ENCODE peak calls at places on chromosomes 3 and 15, in five cellular contexts. One of them, this sample, is unnamed.

GRCh38 chr15:48963524-48964113 is at the start of gene SHC4:
- DNase-seq in IMR-90: peak; percentile 86
- DNase-seq in mesendoderm: peak; percentile 85
- DNase-seq in neuronal stem cell: peak; percentile 50
- DNase-seq in H9: peak; percentile 78
- DNase-seq in this sample: peak; percentile 88

GRCh38 chr3:168512802-168513201 is 417.1 kb upstream of the GOLIM4 start:
- DNase-seq in neuronal stem cell: no peak
- DNase-seq in mesendoderm: peak; percentile 7
- DNase-seq in H9: no peak
- DNase-seq in IMR-90: no peak
- DNase-seq in this sample: no peak

GRCh38 chr3:66622756-66623452 is 122.1 kb upstream of the LRIG1 start:
- DNase-seq in H9: no peak
- DNase-seq in neuronal stem cell: no peak
- DNase-seq in IMR-90: no peak
- DNase-seq in mesendoderm: no peak
- DNase-seq in this sample: no peak

GRCh38 chr3:115788921-115789470 is 165.7 kb downstream of the GAP43 start:
- DNase-seq in IMR-90: peak; percentile 92
- DNase-seq in H9: no peak
- DNase-seq in neuronal stem cell: no peak
- DNase-seq in mesendoderm: no peak
- DNase-seq in this sample: peak; percentile 67

GRCh38 chr3:19146685-19147650 is 1.3 kb upstream of the KCNH8 start:
- DNase-seq in neuronal stem cell: peak; percentile 86
- DNase-seq in IMR-90: peak; percentile 20
- DNase-seq in H9: peak; percentile 97
- DNase-seq in mesendoderm: peak; percentile 95
- DNase-seq in this sample: peak; percentile 40

GRCh38 chr3:161254861-161255260 is 33.8 kb downstream of the NMD3 start:
- DNase-seq in IMR-90: no peak
- DNase-seq in H9: no peak
- DNase-seq in mesendoderm: no peak
- DNase-seq in neuronal stem cell: no peak
- DNase-seq in this sample: no peak

GRCh38 chr3:169764164-169764452 is 752 bp downstream of the TERC start:
- DNase-seq in neuronal stem cell: no peak
- DNase-seq in IMR-90: peak; percentile 29
- DNase-seq in mesendoderm: no peak
- DNase-seq in H9: no peak
- DNase-seq in this sample: no peak

GRCh38 chr3:30059240-30059639 is 547.2 kb upstream of the TGFBR2 start:
- DNase-seq in H9: peak; percentile 39
- DNase-seq in IMR-90: no peak
- DNase-seq in neuronal stem cell: no peak
- DNase-seq in mesendoderm: peak; percentile 81
- DNase-seq in this sample: no peak

GRCh38 chr3:30112904-30113484 is 493.4 kb upstream of the TGFBR2 start:
- DNase-seq in H9: no peak
- DNase-seq in neuronal stem cell: peak; percentile 5
- DNase-seq in IMR-90: peak; percentile 59
- DNase-seq in mesendoderm: peak; percentile 52
- DNase-seq in this sample: peak; percentile 58

GRCh38 chr3:5194341-5194740 is 6.8 kb downstream of the EDEM1 start:
- DNase-seq in mesendoderm: no peak
- DNase-seq in neuronal stem cell: no peak
- DNase-seq in IMR-90: no peak
- DNase-seq in H9: no peak
- DNase-seq in this sample: peak; percentile 32

GRCh38 chr15:48806151-48806550 is 4.7 kb downstream of the CEP152 start:
- DNase-seq in neuronal stem cell: no peak
- DNase-seq in IMR-90: peak; percentile 15
- DNase-seq in mesendoderm: peak; percentile 63
- DNase-seq in H9: peak; percentile 35
- DNase-seq in this sample: peak; percentile 57

GRCh38 chr15:44545934-44546802 is 9.2 kb downstream of the EIF3J start:
- DNase-seq in IMR-90: peak; percentile 52
- DNase-seq in H9: no peak
- DNase-seq in mesendoderm: peak; percentile 33
- DNase-seq in neuronal stem cell: no peak
- DNase-seq in this sample: peak; percentile 71

GRCh38 chr3:179768080-179768479 is 115.2 kb downstream of the USP13 start:
- DNase-seq in IMR-90: peak; percentile 70
- DNase-seq in mesendoderm: peak; percentile 80
- DNase-seq in H9: peak; percentile 50
- DNase-seq in neuronal stem cell: peak; percentile 37
- DNase-seq in this sample: peak; percentile 65

GRCh38 chr3:115351193-115351592 is 204.1 kb upstream of the ZBTB20 start:
- DNase-seq in H9: no peak
- DNase-seq in neuronal stem cell: no peak
- DNase-seq in IMR-90: no peak
- DNase-seq in mesendoderm: peak; percentile 59
- DNase-seq in this sample: no peak

GRCh38 chr3:31704651-31705179 is 172.0 kb downstream of the STT3B start:
- DNase-seq in IMR-90: peak; percentile 92
- DNase-seq in H9: no peak
- DNase-seq in mesendoderm: no peak
- DNase-seq in neuronal stem cell: no peak
- DNase-seq in this sample: peak; percentile 75

GRCh38 chr15:56901931-56902330 is 16.5 kb upstream of the TCF12 start:
- DNase-seq in H9: no peak
- DNase-seq in neuronal stem cell: no peak
- DNase-seq in IMR-90: no peak
- DNase-seq in mesendoderm: no peak
- DNase-seq in this sample: no peak

GRCh38 chr3:36648241-36649034 is 115.9 kb downstream of the DCLK3 start:
- DNase-seq in mesendoderm: no peak
- DNase-seq in H9: no peak
- DNase-seq in neuronal stem cell: no peak
- DNase-seq in IMR-90: peak; percentile 86
- DNase-seq in this sample: peak; percentile 56

GRCh38 chr3:40827942-40828688 is 303.4 kb downstream of the ZNF621 start:
- DNase-seq in H9: no peak
- DNase-seq in IMR-90: no peak
- DNase-seq in neuronal stem cell: no peak
- DNase-seq in mesendoderm: no peak
- DNase-seq in this sample: peak; percentile 60

GRCh38 chr3:127669541-127670228 is 3.1 kb upstream of the ABTB1 start:
- DNase-seq in H9: no peak
- DNase-seq in IMR-90: no peak
- DNase-seq in mesendoderm: no peak
- DNase-seq in neuronal stem cell: no peak
- DNase-seq in this sample: no peak

GRCh38 chr15:89860446-89860845 is 33.3 kb downstream of the AP3S2 start:
- DNase-seq in IMR-90: no peak
- DNase-seq in neuronal stem cell: no peak
- DNase-seq in H9: no peak
- DNase-seq in mesendoderm: no peak
- DNase-seq in this sample: no peak

GRCh38 chr15:77543159-77543882 is 89.4 kb downstream of the LINGO1 start:
- DNase-seq in H9: peak; percentile 91
- DNase-seq in neuronal stem cell: peak; percentile 84
- DNase-seq in mesendoderm: peak; percentile 91
- DNase-seq in IMR-90: peak; percentile 78
- DNase-seq in this sample: peak; percentile 85

GRCh38 chr15:41917767-41918430 is 24.0 kb upstream of the SPTBN5 start:
- DNase-seq in mesendoderm: no peak
- DNase-seq in neuronal stem cell: no peak
- DNase-seq in H9: no peak
- DNase-seq in IMR-90: peak; percentile 84
- DNase-seq in this sample: peak; percentile 85

GRCh38 chr3:123597561-123597960 is 12.7 kb upstream of the HACD2 start:
- DNase-seq in IMR-90: no peak
- DNase-seq in neuronal stem cell: no peak
- DNase-seq in mesendoderm: no peak
- DNase-seq in H9: no peak
- DNase-seq in this sample: no peak

GRCh38 chr3:18593231-18593630 is 168.1 kb upstream of the SATB1 start:
- DNase-seq in H9: no peak
- DNase-seq in mesendoderm: no peak
- DNase-seq in neuronal stem cell: no peak
- DNase-seq in IMR-90: no peak
- DNase-seq in this sample: no peak

GRCh38 chr15:26888761-26889160 is 21.9 kb downstream of the GABRA5 start:
- DNase-seq in H9: no peak
- DNase-seq in mesendoderm: no peak
- DNase-seq in neuronal stem cell: no peak
- DNase-seq in IMR-90: no peak
- DNase-seq in this sample: no peak

GRCh38 chr15:83871808-83872559 is 218.1 kb downstream of the ADAMTSL3 start:
- DNase-seq in mesendoderm: peak; percentile 18
- DNase-seq in neuronal stem cell: no peak
- DNase-seq in H9: no peak
- DNase-seq in IMR-90: peak; percentile 86
- DNase-seq in this sample: peak; percentile 56

GRCh38 chr3:123877965-123878364 is 6.2 kb downstream of the MYLK start:
- DNase-seq in H9: no peak
- DNase-seq in neuronal stem cell: no peak
- DNase-seq in IMR-90: no peak
- DNase-seq in mesendoderm: no peak
- DNase-seq in this sample: no peak

GRCh38 chr15:75198560-75199346 is 2.9 kb upstream of the C15orf39 start:
- DNase-seq in mesendoderm: peak; percentile 61
- DNase-seq in H9: peak; percentile 80
- DNase-seq in IMR-90: peak; percentile 49
- DNase-seq in neuronal stem cell: no peak
- DNase-seq in this sample: peak; percentile 55

GRCh38 chr15:89904519-89904918 is 8.2 kb downstream of the ARPIN start:
- DNase-seq in mesendoderm: no peak
- DNase-seq in neuronal stem cell: no peak
- DNase-seq in IMR-90: no peak
- DNase-seq in H9: no peak
- DNase-seq in this sample: no peak

GRCh38 chr3:5198313-5198677 is 10.8 kb downstream of the EDEM1 start:
- DNase-seq in mesendoderm: peak; percentile 74
- DNase-seq in neuronal stem cell: no peak
- DNase-seq in IMR-90: no peak
- DNase-seq in H9: no peak
- DNase-seq in this sample: no peak

GRCh38 chr15:73856458-73857192 is 16.7 kb upstream of the TBC1D21 start:
- DNase-seq in mesendoderm: no peak
- DNase-seq in neuronal stem cell: no peak
- DNase-seq in H9: peak; percentile 31
- DNase-seq in IMR-90: no peak
- DNase-seq in this sample: no peak

GRCh38 chr15:55266547-55266946 is 23.1 kb downstream of the RAB27A start:
- DNase-seq in H9: no peak
- DNase-seq in IMR-90: no peak
- DNase-seq in neuronal stem cell: no peak
- DNase-seq in mesendoderm: no peak
- DNase-seq in this sample: no peak

GRCh38 chr3:146342971-146343370 is 92.1 kb upstream of the PLSCR4 start:
- DNase-seq in H9: no peak
- DNase-seq in IMR-90: peak; percentile 54
- DNase-seq in neuronal stem cell: no peak
- DNase-seq in mesendoderm: no peak
- DNase-seq in this sample: peak; percentile 5

GRCh38 chr3:146350852-146351251 is 99.9 kb upstream of the PLSCR4 start:
- DNase-seq in mesendoderm: no peak
- DNase-seq in neuronal stem cell: no peak
- DNase-seq in IMR-90: no peak
- DNase-seq in H9: no peak
- DNase-seq in this sample: no peak

DNA sequence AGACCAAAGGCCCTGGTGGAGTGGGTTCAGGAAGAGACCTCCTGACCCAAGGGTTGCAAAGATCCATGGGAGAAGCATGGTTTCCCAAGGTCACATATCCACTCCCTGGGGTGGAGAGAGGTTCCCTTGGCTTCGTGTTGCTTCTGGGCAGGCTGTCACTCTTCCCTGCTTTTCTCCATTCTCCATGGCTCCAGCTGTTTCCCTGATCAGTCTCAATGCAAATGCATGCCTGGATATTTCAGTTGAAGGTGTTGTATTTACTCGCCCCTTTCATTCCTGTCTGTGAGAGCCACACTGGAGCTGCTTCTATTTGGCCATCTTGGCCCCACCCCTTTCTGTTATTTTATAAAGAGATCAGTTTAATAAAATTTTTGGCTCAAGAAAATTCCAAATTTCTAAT is 95.0 kb upstream of the PLSCR4 start:
- DNase-seq in IMR-90: no peak
- DNase-seq in mesendoderm: peak; percentile 64
- DNase-seq in H9: no peak
- DNase-seq in neuronal stem cell: no peak
- DNase-seq in this sample: no peak
- H2BK5ac ChIP-seq in IMR-90: no peak overlapping the region
- H2BK5ac ChIP-seq in mesendoderm: peak overlapping the region; percentile 100
- H2BK5ac ChIP-seq in H9: no peak overlapping the region
- H2BK5ac ChIP-seq in neuronal stem cell: no peak overlapping the region
- H2BK5ac ChIP-seq in this sample: no peak overlapping the region

GRCh38 chr3:111608378-111608777 is 13.2 kb upstream of the ZBED2 start:
- DNase-seq in H9: no peak
- DNase-seq in IMR-90: no peak
- DNase-seq in mesendoderm: no peak
- DNase-seq in neuronal stem cell: no peak
- DNase-seq in this sample: no peak
- H2BK5ac ChIP-seq in H9: no peak overlapping the region
- H2BK5ac ChIP-seq in IMR-90: peak overlapping the region; percentile 77
- H2BK5ac ChIP-seq in mesendoderm: no peak overlapping the region
- H2BK5ac ChIP-seq in neuronal stem cell: no peak overlapping the region
- H2BK5ac ChIP-seq in this sample: no peak overlapping the region

GRCh38 chr3:194276768-194277546 is 74.2 kb downstream of the CPN2 start:
- DNase-seq in neuronal stem cell: no peak
- DNase-seq in mesendoderm: no peak
- DNase-seq in H9: peak; percentile 48
- DNase-seq in IMR-90: peak; percentile 52
- DNase-seq in this sample: no peak
- H2BK5ac ChIP-seq in neuronal stem cell: no peak overlapping the region
- H2BK5ac ChIP-seq in mesendoderm: no peak overlapping the region
- H2BK5ac ChIP-seq in H9: no peak overlapping the region
- H2BK5ac ChIP-seq in IMR-90: no peak overlapping the region
- H2BK5ac ChIP-seq in this sample: no peak overlapping the region

DNA sequence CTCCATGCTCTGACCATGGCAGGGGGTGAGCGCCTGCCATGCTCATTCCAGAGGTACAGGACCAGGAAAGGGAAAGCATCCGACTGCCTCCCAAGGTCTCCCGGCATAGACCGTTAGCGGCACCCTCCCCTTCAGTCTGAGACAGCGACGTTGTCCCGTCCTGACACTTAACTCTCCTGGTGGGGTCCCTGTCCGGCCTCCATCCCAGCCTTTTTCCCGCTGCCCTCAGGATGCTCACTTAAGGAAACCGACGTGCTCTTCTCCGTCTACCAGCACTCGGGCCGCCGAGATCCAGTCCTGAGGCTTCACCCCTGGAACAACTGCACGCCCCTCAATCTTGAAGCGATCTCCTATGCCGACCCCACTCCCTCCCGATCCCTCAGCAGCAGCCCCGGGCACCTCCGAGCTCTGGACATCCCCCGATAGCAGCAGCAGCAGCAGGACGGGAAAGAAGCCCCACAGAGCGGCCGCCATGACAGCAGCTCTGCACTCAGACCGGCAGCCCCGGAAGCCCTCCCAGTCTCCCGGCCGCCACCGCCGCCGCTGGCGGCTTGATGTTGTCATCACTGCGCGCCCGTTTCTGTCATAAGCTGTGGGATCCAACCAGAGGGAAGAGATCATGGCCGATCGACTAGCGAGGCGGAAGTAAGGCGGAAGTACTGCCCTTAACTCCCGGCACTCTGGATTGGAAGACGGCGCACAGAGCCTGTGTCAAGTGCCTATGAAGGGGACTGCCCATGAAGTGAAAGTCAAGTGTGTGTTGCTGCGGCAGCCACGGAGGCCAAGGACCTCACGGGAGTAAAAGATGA is at the start of the genes EMC7 and PGBD4:
- DNase-seq in mesendoderm: peak; percentile 99
- DNase-seq in neuronal stem cell: peak; percentile 96
- DNase-seq in H9: peak; percentile 99
- DNase-seq in IMR-90: peak; percentile 100
- DNase-seq in this sample: peak; percentile 100
- H2BK5ac ChIP-seq in mesendoderm: no peak within 1 kb of the TSS
- H2BK5ac ChIP-seq in neuronal stem cell: peak within 1 kb of the TSS; percentile 57
- H2BK5ac ChIP-seq in H9: no peak within 1 kb of the TSS
- H2BK5ac ChIP-seq in IMR-90: peak within 1 kb of the TSS; percentile 69
- H2BK5ac ChIP-seq in this sample: no peak within 1 kb of the TSS

This sample was measured in mesenchymal stem cell.